ENCODE peak calls at places on chromosome X, in six cellular contexts. O is upper lobe of left lung, Y is activated T-cell treated with anti-CD3 and anti-CD28 coated beads for 1 hour, U is H9, V is A549, L is suprapubic skin. B is an unnamed sample.

GRCh38 chrX:24900234-24900633 is 115.5 kb downstream of the ARX start:
- DNase-seq in O (no peak), Y (no peak), U (no peak), V (no peak), L (no peak), B (no peak)

GRCh38 chrX:132676102-132676501 is 187.3 kb upstream of the MBNL3 start:
- DNase-seq in O (no peak), Y (no peak), U (no peak), V (no peak), L (no peak), B (no peak)

GRCh38 chrX:10598540-10598939 is 21.8 kb downstream of the MID1 start:
- DNase-seq in O (no peak), Y (no peak), U (no peak), V (no peak), L (no peak), B (no peak)

GRCh38 chrX:46244451-46244850 is 300.8 kb downstream of the ZNF674 start:
- DNase-seq in O (no peak), Y (no peak), U (no peak), V (no peak), L (no peak), B (no peak)

GRCh38 chrX:19725545-19726102 is 161.8 kb downstream of the SH3KBP1 start:
- DNase-seq in O (peak), Y (no peak), U (no peak), V (peak), L (no peak), B (peak)

GRCh38 chrX:109704563-109704962 is 28.5 kb downstream of the ACSL4 start:
- DNase-seq in O (no peak), Y (no peak), U (no peak), V (no peak), L (no peak), B (no peak)

GRCh38 chrX:44400588-44400987 is 57.1 kb upstream of the EFHC2 start:
- DNase-seq in O (no peak), Y (no peak), U (no peak), V (peak), L (no peak), B (peak)

GRCh38 chrX:11770320-11770719 is 12.3 kb downstream of the MSL3 start:
- DNase-seq in O (peak), Y (peak), U (peak), V (peak), L (no peak), B (peak)

GRCh38 chrX:109732780-109733657 is at the start of gene ACSL4:
- DNase-seq in O (peak), Y (peak), U (peak), V (peak), L (peak), B (peak)

GRCh38 chrX:150897371-150898319 is 823 bp downstream of the CD99L2 start:
- DNase-seq in O (peak), Y (peak), U (peak), V (peak), L (no peak), B (peak)

GRCh38 chrX:108224727-108225455 is 133.3 kb downstream of the ATG4A start:
- DNase-seq in O (no peak), Y (no peak), U (peak), V (peak), L (no peak), B (peak)

GRCh38 chrX:25941087-25941486 is 197.1 kb upstream of the MAGEB18 start:
- DNase-seq in O (no peak), Y (no peak), U (no peak), V (no peak), L (no peak), B (peak)